ENCODE peak calls at places on chromosomes 13 and 19, in seven cellular contexts. M is PC-9, T is GM23248, O is MM.1S, F is PC-3, Z is SK-N-SH, E is GM23338. N is an unnamed sample.
A peak's percentile ranks its signal among the peaks of the same experiment; 100 is the strongest.

GRCh38 chr13:52651880-52652169 is 811 bp upstream of the SUGT1 start:
- DNase-seq in F (no peak), M (no peak), E (no peak), Z (peak; percentile 67), T (no peak), O (no peak), N (no peak)

GRCh38 chr13:111486331-111486730 is 165.9 kb downstream of the TEX29 start:
- DNase-seq in T (no peak), M (no peak), Z (no peak), E (no peak), O (no peak), F (no peak), N (no peak)

GRCh38 chr13:114062341-114062740 is 70.1 kb downstream of the RASA3 start:
- DNase-seq in F (no peak), T (no peak), M (no peak), O (no peak), Z (no peak), E (no peak), N (no peak)

GRCh38 chr19:51398096-51398704 is 7.8 kb upstream of the C19orf84 start:
- DNase-seq in M (no peak), E (peak; percentile 70), T (peak; percentile 65), F (peak; percentile 59), Z (peak; percentile 55), O (no peak), N (peak; percentile 48)

GRCh38 chr19:49591731-49592485 is 926 bp downstream of the PRR12 start:
- DNase-seq in E (peak; percentile 82), Z (peak; percentile 62), F (peak; percentile 57), O (peak; percentile 45), T (peak; percentile 76), M (peak; percentile 56), N (peak; percentile 71)

GRCh38 chr13:43924549-43925245 is 45.0 kb downstream of the LACC1 start:
- DNase-seq in Z (no peak), F (no peak), E (no peak), M (no peak), T (no peak), O (peak; percentile 66), N (no peak)

GRCh38 chr13:37608750-37609339 is 10.3 kb upstream of the POSTN start:
- DNase-seq in E (no peak), M (no peak), F (peak; percentile 10), T (peak; percentile 38), O (no peak), Z (no peak), N (no peak)

GRCh38 chr13:42355841-42356575 is 84.1 kb downstream of the AKAP11 start:
- DNase-seq in O (no peak), Z (no peak), T (no peak), E (no peak), F (no peak), M (no peak), N (no peak)

GRCh38 chr13:21465710-21466160 is 6.6 kb upstream of the ZDHHC20 start:
- DNase-seq in T (no peak), Z (no peak), M (peak; percentile 58), O (no peak), F (peak; percentile 65), E (peak; percentile 41), N (peak; percentile 68)

GRCh38 chr19:46861691-46862503 is 1.1 kb downstream of the ARHGAP35 start:
- DNase-seq in O (no peak), F (peak; percentile 28), Z (no peak), T (peak; percentile 64), E (peak; percentile 43), M (no peak), N (peak; percentile 54)

GRCh38 chr19:46862974-46863632 is 2.3 kb downstream of the ARHGAP35 start:
- DNase-seq in O (no peak), Z (no peak), F (no peak), T (peak; percentile 22), M (no peak), E (peak; percentile 34), N (no peak)

GRCh38 chr19:46862504-46862835 is 1.7 kb downstream of the ARHGAP35 start:
- DNase-seq in T (peak; percentile 64), M (no peak), O (no peak), F (no peak), Z (no peak), E (no peak), N (no peak)

GRCh38 chr19:46866407-46867132 is 5.8 kb downstream of the ARHGAP35 start:
- DNase-seq in M (peak; percentile 92), F (peak; percentile 84), T (peak; percentile 26), Z (no peak), O (no peak), E (no peak), N (no peak)

DNA sequence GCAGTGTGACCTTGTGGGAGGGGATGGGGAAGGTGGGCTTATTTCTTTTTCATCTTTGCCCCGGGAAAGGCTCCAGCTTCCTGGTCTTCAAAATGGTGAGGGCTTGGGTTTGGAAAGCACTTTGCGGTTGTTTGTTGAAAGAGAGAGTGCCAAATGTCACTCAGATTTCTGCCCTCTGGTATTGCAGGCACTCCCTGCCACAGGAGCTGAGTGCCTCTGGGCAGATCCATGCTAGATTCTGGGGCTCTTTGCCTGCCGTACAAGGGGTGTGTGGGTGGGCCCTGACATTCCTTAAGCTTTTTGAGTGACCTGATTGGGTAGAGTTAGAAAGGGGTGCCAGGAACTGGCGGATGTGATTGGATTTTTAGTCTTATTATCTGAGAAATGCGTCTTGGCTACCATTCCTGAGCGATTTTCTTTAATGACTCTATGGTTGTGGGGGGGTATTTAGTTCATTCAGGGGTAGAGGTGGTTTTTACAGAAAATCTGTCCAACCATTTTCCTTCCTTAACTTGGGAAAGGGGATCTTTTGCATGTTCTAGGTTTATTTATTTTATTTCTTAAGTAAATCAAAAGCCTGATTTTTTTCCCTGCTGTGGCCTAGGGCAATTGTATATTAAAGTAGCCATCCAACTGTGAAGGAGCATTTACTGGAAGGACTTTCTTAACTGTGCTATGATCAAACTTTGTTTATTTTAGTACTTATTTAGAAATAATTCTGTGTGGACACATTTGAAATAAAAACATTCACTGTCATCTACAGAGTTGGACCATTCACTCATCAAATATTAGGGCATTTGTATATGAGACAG is 3.2 kb downstream of the ARHGAP35 start:
- DNase-seq in E (peak; percentile 92), T (peak; percentile 47), M (peak; percentile 99), Z (peak; percentile 47), O (no peak), F (peak; percentile 73), N (peak; percentile 82)
- H3K4me3 ChIP-seq in E (peak overlapping the region; percentile 95), T (peak overlapping the region; percentile 80), M (peak overlapping the region; percentile 79), Z (peak overlapping the region; percentile 77), O (no peak overlapping the region), F (peak overlapping the region; percentile 97), N (peak overlapping the region; percentile 95)

GRCh38 chr13:109369357-109370052 is 416.9 kb downstream of the IRS2 start:
- DNase-seq in M (no peak), Z (peak; percentile 51), F (no peak), O (no peak), T (no peak), E (no peak), N (no peak)

GRCh38 chr13:109363431-109363830 is 423.0 kb downstream of the IRS2 start:
- DNase-seq in Z (no peak), M (no peak), E (no peak), F (no peak), O (no peak), T (no peak), N (no peak)

GRCh38 chr13:109368230-109368629 is 418.2 kb downstream of the IRS2 start:
- DNase-seq in O (no peak), E (no peak), M (no peak), F (no peak), T (no peak), Z (no peak), N (no peak)

GRCh38 chr13:109362606-109363005 is 423.8 kb downstream of the IRS2 start:
- DNase-seq in E (no peak), T (no peak), M (no peak), O (no peak), F (no peak), Z (peak; percentile 31), N (no peak)

DNA sequence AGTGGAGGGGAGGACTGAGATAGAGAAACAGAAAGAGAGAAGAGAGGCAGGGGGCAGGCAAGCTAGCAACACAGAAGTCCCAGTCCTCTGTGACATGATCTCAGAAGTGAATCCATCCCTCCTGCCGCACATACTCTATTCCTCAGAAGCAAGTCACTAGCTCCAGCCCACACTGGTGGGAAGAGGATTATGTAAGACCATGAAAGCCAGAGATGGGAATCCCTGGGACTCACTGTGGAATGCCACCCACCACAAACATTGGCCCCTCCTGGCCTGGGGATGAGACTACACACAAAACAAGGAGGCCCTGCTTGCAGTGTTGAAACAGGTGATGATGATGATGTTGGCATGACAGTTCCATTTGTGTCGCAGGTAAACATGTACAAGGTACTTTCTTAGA is 419.9 kb downstream of the IRS2 start:
- DNase-seq in E (no peak), M (no peak), T (peak; percentile 27), F (no peak), O (no peak), Z (no peak), N (peak; percentile 18)
- H3F3A ChIP-seq in E (no peaks in the 10 kb centered on the region), M (no peaks in the 10 kb centered on the region), T (no peaks in the 10 kb centered on the region), F (no peaks in the 10 kb centered on the region), O (no peaks in the 10 kb centered on the region), Z (no peaks in the 10 kb centered on the region), N (no peaks in the 10 kb centered on the region)

DNA sequence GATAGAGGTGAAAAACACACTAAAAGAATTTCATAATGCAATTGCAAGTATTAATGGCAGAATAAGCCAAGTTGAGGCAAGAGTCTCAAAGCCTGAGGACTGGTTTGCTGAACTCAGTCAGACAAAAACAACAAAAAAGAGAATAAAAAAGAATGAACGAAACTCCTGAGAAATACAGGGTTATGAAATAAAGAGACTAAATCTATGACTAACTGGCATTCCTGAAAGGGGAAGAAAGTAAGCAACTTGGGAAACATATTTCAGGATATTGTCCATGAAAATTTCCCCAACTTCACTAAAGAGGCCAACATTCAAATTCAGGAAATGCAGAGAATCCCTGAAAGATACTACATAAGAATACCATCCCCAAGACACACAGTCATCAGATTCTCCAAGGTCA is 47.8 kb downstream of the UBL3 start:
- DNase-seq in F (no peak), T (peak; percentile 62), Z (no peak), M (no peak), E (no peak), O (no peak), N (no peak)
- H3K4me2 ChIP-seq in F (no peak overlapping the region), T (peak overlapping the region; percentile 56), Z (no peak overlapping the region), M (no peak overlapping the region), E (peak overlapping the region; percentile 35), O (no peak overlapping the region), N (no peak overlapping the region)

GRCh38 chr13:93248627-93249047 is 22.0 kb downstream of the GPC6 start:
- DNase-seq in O (no peak), M (no peak), F (peak; percentile 78), E (peak; percentile 72), T (no peak), Z (peak; percentile 56), N (peak; percentile 73)

GRCh38 chr13:93243375-93244063 is 16.9 kb downstream of the GPC6 start:
- DNase-seq in Z (no peak), E (no peak), F (no peak), M (no peak), O (no peak), T (no peak), N (no peak)

GRCh38 chr13:93246069-93246468 is 19.5 kb downstream of the GPC6 start:
- DNase-seq in M (no peak), Z (no peak), T (no peak), E (no peak), F (no peak), O (no peak), N (no peak)

GRCh38 chr13:93244141-93244917 is 17.7 kb downstream of the GPC6 start:
- DNase-seq in F (no peak), E (no peak), M (peak; percentile 39), Z (no peak), O (peak; percentile 41), T (peak; percentile 81), N (peak; percentile 51)

DNA sequence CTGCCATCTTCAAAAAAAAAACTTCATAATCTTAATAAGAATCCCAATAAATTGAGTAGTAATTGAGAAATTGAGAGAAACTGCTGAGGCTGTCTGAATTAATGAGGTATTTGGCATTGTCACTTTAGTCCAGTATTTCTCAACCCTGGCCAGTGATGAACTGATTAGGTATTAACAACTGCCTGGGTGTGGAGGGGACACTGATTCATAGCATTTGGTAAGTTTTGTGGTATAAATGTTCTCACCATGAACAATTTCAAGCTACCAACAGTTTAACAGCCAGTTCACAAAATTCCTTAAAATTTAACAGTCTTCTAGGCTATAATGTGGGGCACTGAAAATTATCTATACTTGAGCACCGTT is 18.3 kb downstream of the GPC6 start:
- DNase-seq in E (no peak), O (no peak), T (peak; percentile 89), Z (no peak), M (peak; percentile 54), F (no peak), N (no peak)
- H3K4me3 ChIP-seq in E (no peak overlapping the region), O (peak overlapping the region; percentile 29), T (peak overlapping the region; percentile 65), Z (no peak overlapping the region), M (peak overlapping the region; percentile 30), F (no peak overlapping the region), N (peak overlapping the region; percentile 7)

N was measured in neural progenitor cell.